ENCODE peak calls at places on chromosomes 13 and 19, in five cellular contexts. D, Z, M, A and S are unnamed samples.

GRCh38 chr19:49210108-49210900 is 52.7 kb downstream of the TRPM4 start:
- DNase-seq in D (no peak), Z (no peak), M (peak), A (peak), S (no peak)

GRCh38 chr13:99702687-99703319 is 201.5 kb downstream of the TM9SF2 start:
- DNase-seq in D (no peak), Z (no peak), M (no peak), A (no peak), S (no peak)

GRCh38 chr19:823565-824121 is 1.9 kb upstream of the PLPPR3 start:
- DNase-seq in D (no peak), Z (no peak), M (no peak), A (peak), S (no peak)

GRCh38 chr13:59901191-59901590 is 262.5 kb downstream of the DIAPH3 start:
- DNase-seq in D (no peak), Z (no peak), M (no peak), A (no peak), S (no peak)

GRCh38 chr13:113951246-113951999 is 22.5 kb downstream of the C13orf46 start:
- DNase-seq in D (peak), Z (no peak), M (peak), A (peak), S (no peak)

GRCh38 chr19:35714601-35715354 is 3.0 kb upstream of the KMT2B start:
- DNase-seq in D (no peak), Z (no peak), M (no peak), A (no peak), S (no peak)

GRCh38 chr19:2055871-2056809 is 5.1 kb upstream of the MKNK2 start:
- DNase-seq in D (peak), Z (no peak), M (no peak), A (peak), S (no peak)

GRCh38 chr13:33348366-33348765 is 62.8 kb upstream of the STARD13 start:
- DNase-seq in D (peak), Z (peak), M (no peak), A (no peak), S (no peak)

GRCh38 chr19:46133777-46134231 is 9.3 kb upstream of the IGFL3 start:
- DNase-seq in D (no peak), Z (no peak), M (no peak), A (no peak), S (no peak)

GRCh38 chr13:99226493-99226892 is 25.8 kb downstream of the UBAC2 start:
- DNase-seq in D (peak), Z (no peak), M (no peak), A (no peak), S (no peak)

GRCh38 chr13:29993716-29994488 is 143.5 kb upstream of the UBL3 start:
- DNase-seq in D (peak), Z (peak), M (peak), A (no peak), S (no peak)

GRCh38 chr13:64480648-64481047 is 2749.5 kb downstream of the PCDH9 start:
- DNase-seq in D (peak), Z (no peak), M (no peak), A (no peak), S (no peak)

GRCh38 chr13:86900906-86901305 is 770.3 kb upstream of the SLITRK5 start:
- DNase-seq in D (no peak), Z (no peak), M (no peak), A (no peak), S (peak)

GRCh38 chr19:55406869-55407624 is 541 bp downstream of the UBE2S start:
- DNase-seq in D (peak), Z (no peak), M (peak), A (peak), S (no peak)

GRCh38 chr13:80010286-80010831 is 330.6 kb downstream of the SPRY2 start:
- DNase-seq in D (no peak), Z (no peak), M (no peak), A (no peak), S (no peak)

GRCh38 chr19:17091758-17092333 is 16.3 kb downstream of the MYO9B start:
- DNase-seq in D (no peak), Z (no peak), M (no peak), A (peak), S (no peak)

GRCh38 chr19:4068058-4068966 is 1.6 kb upstream of the ZBTB7A start:
- DNase-seq in D (no peak), Z (no peak), M (no peak), A (no peak), S (no peak)

GRCh38 chr13:65724261-65724660 is 1505.9 kb downstream of the PCDH9 start:
- DNase-seq in D (peak), Z (no peak), M (no peak), A (no peak), S (no peak)

GRCh38 chr13:20197361-20197834 is 4.7 kb upstream of the GJB2 start:
- DNase-seq in D (peak), Z (no peak), M (peak), A (no peak), S (no peak)

GRCh38 chr19:53102701-53103140 is 501 bp downstream of the ZNF160 start:
- DNase-seq in D (peak), Z (no peak), M (peak), A (peak), S (peak)

GRCh38 chr19:45114116-45114515 is 21.1 kb downstream of the PPP1R37 start:
- DNase-seq in D (no peak), Z (no peak), M (no peak), A (no peak), S (no peak)

DNA sequence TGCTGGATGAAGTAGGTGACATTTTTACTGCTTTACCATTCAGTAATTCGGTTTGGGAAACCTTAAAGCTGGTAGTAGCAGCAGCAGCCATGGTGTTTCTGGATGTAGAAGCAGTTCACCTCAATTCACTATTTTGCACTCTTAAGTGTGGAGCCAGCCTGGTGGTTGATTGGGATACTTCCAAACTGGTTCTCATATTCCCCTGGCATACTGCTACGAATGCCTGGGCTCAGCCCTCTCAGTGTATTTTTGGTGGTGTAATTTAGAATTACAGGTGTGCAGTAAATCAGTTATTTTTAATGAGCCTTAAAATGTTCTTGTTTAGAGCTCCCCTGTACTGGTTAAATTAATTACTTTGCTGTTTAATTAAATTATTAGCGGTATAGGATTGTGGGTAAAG is 12.4 kb downstream of the HNRNPM start:
- DNase-seq in D (no peak), Z (no peak), M (no peak), A (no peak), S (no peak)
- TF ChIP-seq CTCF in D (no peak), Z (no peak), M (no peak), A (no peak), S (no peak)

GRCh38 chr19:23758187-23759074 is at the start of gene ZNF681:
- DNase-seq in D (peak), Z (peak), M (peak), A (peak), S (peak)
- H3K4me3 ChIP-seq in D (peak), Z (peak), M (peak), A (peak), S (peak)

GRCh38 chr19:47600246-47601179 is 8.4 kb upstream of the BICRA start:
- DNase-seq in D (peak), Z (peak), M (peak), A (peak), S (peak)

GRCh38 chr19:47593860-47594259 is 15.1 kb upstream of the BICRA start:
- DNase-seq in D (no peak), Z (no peak), M (no peak), A (no peak), S (no peak)

GRCh38 chr19:47601180-47601904 is 7.6 kb upstream of the BICRA start:
- DNase-seq in D (no peak), Z (no peak), M (no peak), A (no peak), S (no peak)

GRCh38 chr19:47595937-47596336 is 13.0 kb upstream of the BICRA start:
- DNase-seq in D (no peak), Z (no peak), M (no peak), A (no peak), S (no peak)

DNA sequence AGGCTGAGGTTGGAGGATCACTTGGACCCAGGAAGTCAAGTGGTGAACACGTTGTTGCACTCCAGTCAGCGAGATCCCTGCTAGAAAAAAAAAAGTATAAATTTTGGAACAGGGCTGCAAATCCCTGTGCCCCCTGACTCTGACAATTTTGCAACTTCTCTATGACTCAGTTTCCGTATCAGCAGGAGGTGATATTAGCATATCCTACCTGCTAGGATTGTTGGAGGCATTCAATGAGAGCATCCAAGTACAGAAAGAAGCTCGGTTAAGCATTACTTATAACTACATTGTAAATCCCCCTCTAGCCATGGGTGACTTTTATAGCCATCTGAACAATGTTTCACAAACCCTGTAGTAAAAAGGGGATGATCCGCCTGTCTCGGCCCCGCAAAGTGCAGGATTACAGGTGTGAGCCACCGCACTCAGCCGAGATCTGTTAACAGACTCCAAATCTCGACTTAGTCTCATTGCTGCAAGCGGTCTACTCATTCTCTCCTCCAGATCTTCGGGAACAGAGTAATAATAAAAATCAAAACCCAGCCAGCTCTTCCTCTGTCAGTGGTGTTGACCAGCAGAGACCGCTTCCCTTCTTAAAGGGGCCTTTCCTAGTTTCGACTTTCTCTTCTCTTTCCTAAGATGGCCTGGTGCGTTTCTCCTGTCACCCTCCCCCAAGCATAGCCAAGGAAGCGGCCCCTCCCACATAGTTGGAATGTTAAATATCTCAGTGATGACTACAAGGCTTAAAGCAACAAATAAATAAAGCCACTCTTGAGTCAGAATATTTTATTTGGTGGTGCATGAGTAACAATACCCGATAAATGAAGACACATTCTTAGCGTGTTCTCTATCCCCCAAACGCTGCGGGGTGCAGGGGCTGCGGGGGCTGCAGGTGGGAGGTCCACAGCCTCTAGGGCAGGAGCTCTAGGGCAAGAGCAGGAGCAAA is 10.3 kb upstream of the BICRA start:
- DNase-seq in D (peak), Z (peak), M (peak), A (no peak), S (peak)
- TF ChIP-seq CTCF in D (no peak), Z (no peak), M (no peak), A (no peak), S (no peak)

GRCh38 chr13:40259899-40260298 is 406.5 kb downstream of the FOXO1 start:
- DNase-seq in D (peak), Z (no peak), M (no peak), A (no peak), S (no peak)
- H3K4me3 ChIP-seq in D (no peak), Z (no peak), M (no peak), A (no peak), S (no peak)